ENCODE peak calls at places on chromosomes 7 and 10, in six cellular contexts. I is endothelial cell of umbilical vein, B is GM23338, K is suprapubic skin, Q is HCT116, F is GM12878. R is an unnamed sample.

GRCh38 chr7:8185907-8186306 is 76.1 kb downstream of the ICA1 start:
- DNase-seq in I (no peak), B (no peak), K (no peak), Q (no peak), F (no peak), R (no peak)

GRCh38 chr7:1060315-1061080 is 16.2 kb downstream of the GPR146 start:
- DNase-seq in I (peak), B (peak), K (no peak), Q (no peak), F (no peak), R (no peak)

GRCh38 chr10:71228875-71229720 is 16.7 kb downstream of the UNC5B start:
- DNase-seq in I (no peak), B (no peak), K (no peak), Q (no peak), F (no peak), R (no peak)

GRCh38 chr7:131692131-131692960 is 135.9 kb upstream of the PODXL start:
- DNase-seq in I (peak), B (peak), K (no peak), Q (peak), F (no peak), R (no peak)

GRCh38 chr10:9853405-9854010 is 1164.2 kb upstream of the CELF2 start:
- DNase-seq in I (no peak), B (no peak), K (no peak), Q (no peak), F (no peak), R (no peak)

GRCh38 chr7:130322615-130323014 is 22.0 kb upstream of the CPA5 start:
- DNase-seq in I (no peak), B (no peak), K (no peak), Q (no peak), F (no peak), R (no peak)

GRCh38 chr7:44561962-44562621 is 11.6 kb downstream of the DDX56 start:
- DNase-seq in I (no peak), B (peak), K (no peak), Q (no peak), F (no peak), R (no peak)

GRCh38 chr7:95545007-95545615 is 51.2 kb downstream of the PDK4 start:
- DNase-seq in I (peak), B (peak), K (no peak), Q (peak), F (no peak), R (no peak)

GRCh38 chr7:44226396-44226753 is 25.6 kb downstream of the YKT6 start:
- DNase-seq in I (no peak), B (no peak), K (no peak), Q (no peak), F (no peak), R (no peak)

GRCh38 chr10:116170815-116171250 is 102.2 kb downstream of the GFRA1 start:
- DNase-seq in I (no peak), B (no peak), K (no peak), Q (no peak), F (no peak), R (no peak)

GRCh38 chr7:16978358-16979244 is 96.8 kb upstream of the AGR3 start:
- DNase-seq in I (peak), B (peak), K (no peak), Q (no peak), F (no peak), R (no peak)

GRCh38 chr7:50266893-50267386 is 37.6 kb upstream of the IKZF1 start:
- DNase-seq in I (no peak), B (no peak), K (no peak), Q (no peak), F (peak), R (no peak)

GRCh38 chr10:112991888-112992491 is 41.9 kb downstream of the TCF7L2 start:
- DNase-seq in I (no peak), B (no peak), K (no peak), Q (no peak), F (no peak), R (no peak)

GRCh38 chr7:155953501-155953778 is 141.2 kb upstream of the SHH start:
- DNase-seq in I (no peak), B (no peak), K (no peak), Q (no peak), F (no peak), R (no peak)

GRCh38 chr7:43565786-43566185 is 17.1 kb upstream of the STK17A start:
- DNase-seq in I (peak), B (no peak), K (no peak), Q (no peak), F (no peak), R (no peak)

GRCh38 chr10:88989824-88990527 is 622 bp upstream of the FAS start:
- DNase-seq in I (peak), B (no peak), K (no peak), Q (no peak), F (no peak), R (peak)

GRCh38 chr10:5952731-5953385 is 24.5 kb downstream of the IL15RA start:
- DNase-seq in I (no peak), B (peak), K (peak), Q (no peak), F (no peak), R (no peak)

GRCh38 chr10:96301616-96302015 is 2.6 kb upstream of the DNTT start:
- DNase-seq in I (no peak), B (no peak), K (no peak), Q (no peak), F (no peak), R (no peak)

GRCh38 chr7:133300811-133301210 is 47.9 kb downstream of the EXOC4 start:
- DNase-seq in I (peak), B (peak), K (no peak), Q (no peak), F (no peak), R (no peak)

GRCh38 chr7:141076377-141076776 is 2.5 kb downstream of the TMEM178B start:
- DNase-seq in I (no peak), B (peak), K (no peak), Q (no peak), F (no peak), R (no peak)

GRCh38 chr10:77576007-77576367 is 61.6 kb downstream of the KCNMA1 start:
- DNase-seq in I (no peak), B (no peak), K (no peak), Q (no peak), F (no peak), R (no peak)

GRCh38 chr7:135342887-135343286 is 109.2 kb downstream of the STRA8 start:
- DNase-seq in I (no peak), B (no peak), K (no peak), Q (no peak), F (no peak), R (no peak)

GRCh38 chr7:150828384-150828783 is 23.9 kb upstream of the AOC1 start:
- DNase-seq in I (no peak), B (peak), K (no peak), Q (no peak), F (no peak), R (no peak)

GRCh38 chr10:62033108-62033507 is 131.6 kb downstream of the ARID5B start:
- DNase-seq in I (no peak), B (no peak), K (no peak), Q (no peak), F (no peak), R (no peak)

GRCh38 chr10:97676770-97677581 is 10.1 kb downstream of the AVPI1 start:
- DNase-seq in I (peak), B (peak), K (no peak), Q (no peak), F (no peak), R (no peak)

GRCh38 chr10:132539894-132540293 is 2.3 kb downstream of the INPP5A start:
- DNase-seq in I (peak), B (no peak), K (no peak), Q (no peak), F (no peak), R (no peak)
- TF ChIP-seq POLR2AphosphoS5 in I (no peak), B (no peak), K (no peak), Q (no peak), F (no peak), R (no peak)

GRCh38 chr10:16867556-16867955 is 50.3 kb upstream of the RSU1 start:
- DNase-seq in I (peak), B (peak), K (no peak), Q (peak), F (no peak), R (no peak)
- H3K4me3 ChIP-seq in I (no peak), B (peak), K (no peak), Q (no peak), F (no peak), R (no peak)

GRCh38 chr7:98123073-98123696 is 16.5 kb downstream of the LMTK2 start:
- DNase-seq in I (no peak), B (no peak), K (no peak), Q (no peak), F (no peak), R (no peak)
- TF ChIP-seq POLR2AphosphoS5 in I (no peak), B (no peak), K (no peak), Q (no peak), F (no peak), R (no peak)

GRCh38 chr7:90625051-90625450 is 28.9 kb downstream of the CDK14 start:
- DNase-seq in I (peak), B (no peak), K (no peak), Q (no peak), F (no peak), R (no peak)
- H3K4me3 ChIP-seq in I (no peak), B (no peak), K (no peak), Q (no peak), F (no peak), R (no peak)

GRCh38 chr7:102469972-102470825 is 5.4 kb downstream of the LRWD1 start:
- DNase-seq in I (no peak), B (no peak), K (no peak), Q (no peak), F (no peak), R (no peak)
- TF ChIP-seq POLR2AphosphoS5 in I (no peak), B (no peak), K (no peak), Q (no peak), F (no peak), R (no peak)

GRCh38 chr7:97026705-97027426 is 2.2 kb upstream of the DLX5 start:
- DNase-seq in I (no peak), B (no peak), K (no peak), Q (no peak), F (no peak), R (no peak)
- H3K4me3 ChIP-seq in I (no peak), B (peak), K (peak), Q (no peak), F (no peak), R (peak)

GRCh38 chr7:64999165-65000004 is 7.1 kb downstream of the ERV3-1 start:
- DNase-seq in I (peak), B (no peak), K (no peak), Q (no peak), F (peak), R (no peak)

GRCh38 chr7:64997927-64998391 is 7.1 kb upstream of the ZNF117 start:
- DNase-seq in I (no peak), B (peak), K (no peak), Q (no peak), F (no peak), R (no peak)

GRCh38 chr7:64998865-64999164 is 7.7 kb downstream of the ERV3-1 start:
- DNase-seq in I (no peak), B (no peak), K (no peak), Q (no peak), F (no peak), R (no peak)

GRCh38 chr7:64996305-64996704 is 5.5 kb upstream of the ZNF117 start:
- DNase-seq in I (no peak), B (no peak), K (no peak), Q (no peak), F (no peak), R (no peak)

DNA sequence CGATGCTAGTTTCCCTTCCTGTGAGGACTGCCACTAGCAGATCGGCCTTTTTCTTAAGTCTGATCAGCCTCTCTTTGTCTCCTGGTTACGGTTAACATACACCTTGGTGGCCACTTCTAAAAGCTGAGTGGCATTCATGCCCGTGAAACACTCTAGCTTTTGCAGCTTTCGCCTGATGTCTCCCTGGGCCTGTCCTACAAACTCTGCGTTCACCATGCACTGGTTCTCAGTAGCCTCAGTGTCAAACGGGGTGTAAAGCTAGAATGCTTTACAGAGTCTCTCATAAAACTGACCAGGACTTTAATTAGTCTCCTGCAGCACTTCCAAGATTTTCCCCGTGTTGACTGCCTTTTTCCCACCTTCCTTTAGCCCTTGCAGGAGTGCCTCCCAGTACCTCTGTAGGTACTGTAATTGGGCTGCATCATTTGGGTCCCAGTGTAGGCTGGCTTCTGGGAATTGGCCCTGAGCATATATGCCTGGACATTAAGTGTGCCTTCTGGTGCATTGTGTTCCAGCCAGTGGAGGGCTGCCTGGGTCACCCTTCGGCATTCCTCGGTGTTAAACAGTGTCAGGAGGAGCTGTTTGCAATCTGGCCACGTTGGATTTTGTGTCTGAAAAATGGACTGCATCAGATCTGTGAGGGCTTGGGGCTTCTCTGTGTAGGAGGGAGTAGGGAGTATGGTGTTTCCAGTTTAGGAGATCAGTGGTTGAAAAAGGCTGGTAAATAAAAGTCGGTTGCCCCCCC is 6.5 kb upstream of the ZNF117 start:
- DNase-seq in I (no peak), B (no peak), K (no peak), Q (no peak), F (no peak), R (no peak)
- TF ChIP-seq POLR2AphosphoS5 in I (no peak), B (no peak), K (no peak), Q (no peak), F (no peak), R (no peak)

DNA sequence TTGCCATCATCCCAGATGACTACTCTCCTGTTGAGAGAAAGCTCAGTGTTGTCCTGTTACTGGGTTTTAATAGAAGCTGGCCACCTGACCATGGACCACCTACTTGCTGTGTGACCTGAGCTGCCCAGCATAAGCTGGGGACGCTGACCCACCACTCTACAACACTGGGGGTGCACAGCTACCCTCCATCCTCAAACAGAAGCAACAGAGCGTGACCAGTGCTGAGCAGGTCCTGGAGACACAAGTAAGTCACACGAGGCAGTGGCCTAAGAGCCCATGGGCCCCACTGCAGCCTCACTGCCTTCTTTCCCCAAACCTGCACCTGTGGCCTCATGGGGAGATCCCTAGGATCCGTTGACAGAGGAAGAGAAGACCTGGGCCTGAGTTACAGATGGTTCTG is 198.6 kb upstream of the ADARB2 start:
- DNase-seq in I (no peak), B (no peak), K (no peak), Q (no peak), F (no peak), R (no peak)
- H3K4me3 ChIP-seq in I (no peak), B (no peak), K (no peak), Q (no peak), F (no peak), R (no peak)

R was measured in vagina.